ENCODE peak calls at places on chromosomes 6 and 20, in six cellular contexts. E is fibroblast of lung, C is neuronal stem cell, Z is GM12878, Q is OCI-LY7, A is mesendoderm. L is an unnamed sample. For H3K36me3, the result is how much of the 10 kb centered on the place peaks cover.

GRCh38 chr20:3312940-3313656 is 74.1 kb upstream of the SLC4A11 start:
- DNase-seq in E (peak), C (no peak), Z (no peak), Q (no peak), A (peak), L (peak)

GRCh38 chr20:57190536-57191265 is 75.7 kb downstream of the BMP7 start:
- DNase-seq in E (peak), C (no peak), Z (no peak), Q (no peak), A (no peak), L (no peak)

GRCh38 chr6:81166770-81167169 is 585.7 kb downstream of the TENT5A start:
- DNase-seq in E (peak), C (no peak), Z (no peak), Q (no peak), A (no peak), L (no peak)

GRCh38 chr6:46022110-46022948 is 6.7 kb upstream of the CLIC5 start:
- DNase-seq in E (no peak), C (no peak), Z (no peak), Q (no peak), A (no peak), L (no peak)

GRCh38 chr6:163416640-163417253 is 2.2 kb downstream of the QKI start:
- DNase-seq in E (peak), C (peak), Z (no peak), Q (peak), A (peak), L (peak)

GRCh38 chr6:137277971-137278602 is 58.9 kb upstream of the IFNGR1 start:
- DNase-seq in E (peak), C (peak), Z (no peak), Q (no peak), A (peak), L (peak)

GRCh38 chr6:142737368-142738060 is 207.5 kb downstream of the HIVEP2 start:
- DNase-seq in E (no peak), C (no peak), Z (no peak), Q (no peak), A (peak), L (no peak)

GRCh38 chr6:167951781-167952511 is 45.5 kb upstream of the KIF25 start:
- DNase-seq in E (no peak), C (no peak), Z (no peak), Q (no peak), A (no peak), L (no peak)

GRCh38 chr20:44776977-44777376 is 31.3 kb downstream of the KCNK15 start:
- DNase-seq in E (peak), C (peak), Z (no peak), Q (no peak), A (peak), L (peak)

GRCh38 chr20:45322952-45323383 is 14.9 kb upstream of the MATN4 start:
- DNase-seq in E (peak), C (no peak), Z (no peak), Q (peak), A (peak), L (peak)

GRCh38 chr6:6825986-6826901 is 237.7 kb downstream of the LY86 start:
- DNase-seq in E (peak), C (no peak), Z (peak), Q (no peak), A (no peak), L (peak)

GRCh38 chr20:38060536-38060935 is 27.0 kb downstream of the RPRD1B start:
- DNase-seq in E (peak), C (no peak), Z (no peak), Q (no peak), A (peak), L (no peak)

GRCh38 chr6:13733178-13733851 is 21.7 kb upstream of the RANBP9 start:
- DNase-seq in E (peak), C (no peak), Z (no peak), Q (no peak), A (peak), L (no peak)

GRCh38 chr6:90390379-90390778 is 93.7 kb upstream of the BACH2 start:
- DNase-seq in E (no peak), C (no peak), Z (no peak), Q (no peak), A (no peak), L (no peak)

GRCh38 chr6:11241793-11242201 is 9.3 kb upstream of the NEDD9 start:
- DNase-seq in E (peak), C (peak), Z (no peak), Q (no peak), A (peak), L (no peak)

GRCh38 chr20:10357974-10358373 is 76.0 kb downstream of the MKKS start:
- DNase-seq in E (no peak), C (no peak), Z (no peak), Q (no peak), A (peak), L (no peak)

GRCh38 chr6:27836783-27837635 is 75.2 kb downstream of the OR2B2 start:
- DNase-seq in E (peak), C (no peak), Z (no peak), Q (peak), A (peak), L (peak)

GRCh38 chr20:62668441-62669027 is 26.2 kb downstream of the SLCO4A1 start:
- DNase-seq in E (peak), C (peak), Z (no peak), Q (peak), A (peak), L (peak)

GRCh38 chr6:85673198-85674139 is 30.8 kb upstream of the SYNCRIP start:
- DNase-seq in E (no peak), C (no peak), Z (no peak), Q (peak), A (no peak), L (no peak)

GRCh38 chr20:46406986-46407670 is 713 bp upstream of the ELMO2 start:
- DNase-seq in E (peak), C (no peak), Z (peak), Q (peak), A (no peak), L (peak)

GRCh38 chr6:150751296-150751695 is 114.2 kb upstream of the MTHFD1L start:
- DNase-seq in E (peak), C (no peak), Z (no peak), Q (no peak), A (no peak), L (no peak)

GRCh38 chr20:34374209-34374749 is 11.2 kb downstream of the ITCH start:
- DNase-seq in E (no peak), C (no peak), Z (no peak), Q (no peak), A (no peak), L (no peak)

GRCh38 chr20:12682613-12683012 is 326.2 kb upstream of the SPTLC3 start:
- DNase-seq in E (no peak), C (no peak), Z (no peak), Q (no peak), A (no peak), L (no peak)

GRCh38 chr6:165760126-165760802 is 97.2 kb upstream of the PDE10A start:
- DNase-seq in E (no peak), C (no peak), Z (no peak), Q (no peak), A (no peak), L (no peak)

GRCh38 chr6:106629103-106629858 is at the start of the genes QRSL1 and RTN4IP1:
- DNase-seq in E (peak), C (peak), Z (peak), Q (peak), A (peak), L (peak)

GRCh38 chr20:54556406-54556805 is 81.0 kb downstream of the DOK5 start:
- DNase-seq in E (no peak), C (no peak), Z (no peak), Q (no peak), A (no peak), L (no peak)

GRCh38 chr20:36572701-36573102 is 695 bp upstream of the TGIF2 start:
- DNase-seq in E (peak), C (peak), Z (no peak), Q (no peak), A (peak), L (no peak)

GRCh38 chr6:148367418-148368024 is 24.9 kb downstream of the SASH1 start:
- DNase-seq in E (peak), C (no peak), Z (no peak), Q (no peak), A (peak), L (no peak)

GRCh38 chr6:119259027-119259426 is 90.5 kb downstream of the MAN1A1 start:
- DNase-seq in E (no peak), C (no peak), Z (no peak), Q (no peak), A (peak), L (peak)

GRCh38 chr6:15622045-15622750 is 40.6 kb downstream of the DTNBP1 start:
- DNase-seq in E (no peak), C (no peak), Z (no peak), Q (no peak), A (no peak), L (no peak)

GRCh38 chr6:41503435-41503768 is 42.8 kb upstream of the FOXP4 start:
- DNase-seq in E (no peak), C (no peak), Z (no peak), Q (no peak), A (no peak), L (no peak)
- H3K4me2 ChIP-seq in E (peak), C (peak), Z (no peak), Q (no peak), A (peak), L (peak)

GRCh38 chr6:88953550-88954386 is 9.7 kb downstream of the RNGTT start:
- DNase-seq in E (no peak), C (no peak), Z (no peak), Q (no peak), A (no peak), L (no peak)

DNA sequence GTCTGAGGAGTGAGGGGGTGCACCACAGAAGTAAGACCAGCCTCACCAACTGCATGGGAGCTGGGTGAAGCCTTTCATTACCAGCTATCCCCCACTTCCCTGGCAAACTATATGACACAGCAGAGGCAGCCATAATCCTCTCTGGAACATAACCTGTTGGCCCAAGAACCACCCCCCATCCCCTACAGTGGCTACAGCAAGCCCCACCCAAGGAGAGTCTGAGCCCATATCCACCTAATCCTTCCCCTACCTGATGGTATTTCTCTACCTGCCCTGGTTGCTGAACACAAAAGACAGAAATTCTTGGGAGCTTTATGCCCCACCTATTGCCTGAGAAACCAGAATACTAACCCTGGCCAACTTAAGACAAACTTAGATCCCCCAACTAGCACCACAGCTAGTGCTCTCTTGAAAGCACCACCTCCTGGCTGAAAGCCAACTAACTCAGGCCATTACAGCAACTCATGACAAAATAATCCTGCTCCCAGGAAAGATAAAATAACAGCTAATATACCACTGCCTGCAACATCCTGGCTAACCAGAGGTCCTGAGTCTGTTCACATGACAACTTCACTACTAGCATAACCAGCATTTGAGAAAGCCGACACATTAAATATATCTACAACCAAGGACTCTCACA is 11.2 kb downstream of the RNGTT start:
- DNase-seq in E (peak), C (no peak), Z (no peak), Q (no peak), A (no peak), L (no peak)
- H3K36me3 ChIP-seq in E (under half), C (under half), Z (under half), Q (under half), A (under half), L (under half)

DNA sequence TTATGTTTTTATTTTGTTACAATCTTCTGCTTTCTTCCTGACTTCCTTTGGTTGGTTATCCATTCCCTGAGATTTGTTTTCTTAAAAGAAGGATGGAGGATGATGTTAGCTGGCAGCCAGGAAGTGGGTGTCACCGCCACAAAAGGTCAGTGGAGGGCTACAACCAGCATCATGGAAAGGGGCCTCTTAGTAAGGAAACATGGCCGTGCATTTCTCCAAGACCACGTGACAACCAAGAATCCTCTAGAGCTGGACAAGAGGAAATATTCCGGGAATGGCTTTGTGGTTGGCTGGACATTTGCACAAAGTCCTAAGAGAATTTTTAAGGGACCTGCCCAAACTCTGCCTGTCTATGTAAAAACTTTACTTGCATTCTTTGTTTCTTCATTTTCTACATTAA is 400.0 kb upstream of the MARCKS start:
- DNase-seq in E (peak), C (no peak), Z (no peak), Q (no peak), A (no peak), L (no peak)
- H3K4me2 ChIP-seq in E (no peak), C (no peak), Z (no peak), Q (no peak), A (no peak), L (no peak)

GRCh38 chr20:19976595-19977372 is 40.4 kb upstream of the NAA20 start:
- DNase-seq in E (peak), C (no peak), Z (no peak), Q (no peak), A (peak), L (peak)
- H3K36me3 ChIP-seq in E (under half), C (under half), Z (under half), Q (under half), A (under half), L (under half)

DNA sequence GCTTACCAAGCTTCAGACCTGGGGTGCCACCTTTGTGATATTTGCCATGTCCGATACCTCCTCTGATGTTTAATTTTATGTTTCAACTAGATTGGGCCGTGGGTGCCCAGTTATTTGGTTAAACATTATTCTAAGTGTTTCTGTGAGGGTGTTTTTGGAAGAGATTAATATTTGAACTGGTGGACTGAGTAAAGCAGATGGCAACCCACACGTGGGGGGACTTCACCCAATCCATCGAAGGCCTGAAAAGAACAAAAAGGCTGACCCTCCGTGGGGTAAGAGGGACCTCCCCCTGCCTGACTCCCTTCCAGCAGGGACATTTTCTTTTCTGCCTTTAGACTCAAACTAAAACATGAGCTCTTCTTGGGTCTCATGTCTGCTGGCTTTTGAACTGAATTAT is 11.7 kb downstream of the SCML4 start:
- DNase-seq in E (no peak), C (no peak), Z (no peak), Q (no peak), A (no peak), L (no peak)
- H3K4me2 ChIP-seq in E (no peak), C (no peak), Z (no peak), Q (no peak), A (no peak), L (no peak)

DNA sequence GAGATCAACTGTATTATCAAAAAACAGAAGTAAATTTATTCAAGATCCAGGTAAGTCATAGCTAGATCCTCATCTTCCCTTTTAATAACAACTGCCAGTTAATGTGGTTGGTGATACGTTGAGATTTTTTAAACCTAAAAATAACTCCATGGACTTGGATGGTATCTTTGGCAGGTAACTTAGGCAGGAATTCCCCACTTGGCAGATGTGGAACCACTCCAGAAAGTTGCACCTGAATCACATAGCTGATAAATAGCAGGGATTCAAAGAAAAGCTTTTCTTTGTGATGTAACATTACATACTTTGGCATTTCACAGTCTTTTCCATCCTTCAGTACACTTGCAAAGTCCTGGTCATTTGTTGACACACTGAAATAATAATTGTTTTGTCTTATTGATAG is 62.6 kb downstream of the PRPH2 start:
- DNase-seq in E (no peak), C (no peak), Z (no peak), Q (no peak), A (no peak), L (no peak)
- H3K36me3 ChIP-seq in E (under half), C (half or more), Z (under half), Q (half or more), A (under half), L (under half)

GRCh38 chr6:56840467-56841371 is 114.2 kb upstream of the BEND6 start:
- DNase-seq in E (peak), C (no peak), Z (no peak), Q (no peak), A (peak), L (peak)

GRCh38 chr6:56838965-56839364 is 115.9 kb upstream of the BEND6 start:
- DNase-seq in E (no peak), C (no peak), Z (no peak), Q (no peak), A (no peak), L (no peak)

GRCh38 chr6:56838016-56838555 is 116.8 kb upstream of the BEND6 start:
- DNase-seq in E (no peak), C (no peak), Z (no peak), Q (no peak), A (no peak), L (no peak)

GRCh38 chr6:56841372-56841749 is 113.5 kb upstream of the BEND6 start:
- DNase-seq in E (no peak), C (no peak), Z (no peak), Q (no peak), A (no peak), L (no peak)

DNA sequence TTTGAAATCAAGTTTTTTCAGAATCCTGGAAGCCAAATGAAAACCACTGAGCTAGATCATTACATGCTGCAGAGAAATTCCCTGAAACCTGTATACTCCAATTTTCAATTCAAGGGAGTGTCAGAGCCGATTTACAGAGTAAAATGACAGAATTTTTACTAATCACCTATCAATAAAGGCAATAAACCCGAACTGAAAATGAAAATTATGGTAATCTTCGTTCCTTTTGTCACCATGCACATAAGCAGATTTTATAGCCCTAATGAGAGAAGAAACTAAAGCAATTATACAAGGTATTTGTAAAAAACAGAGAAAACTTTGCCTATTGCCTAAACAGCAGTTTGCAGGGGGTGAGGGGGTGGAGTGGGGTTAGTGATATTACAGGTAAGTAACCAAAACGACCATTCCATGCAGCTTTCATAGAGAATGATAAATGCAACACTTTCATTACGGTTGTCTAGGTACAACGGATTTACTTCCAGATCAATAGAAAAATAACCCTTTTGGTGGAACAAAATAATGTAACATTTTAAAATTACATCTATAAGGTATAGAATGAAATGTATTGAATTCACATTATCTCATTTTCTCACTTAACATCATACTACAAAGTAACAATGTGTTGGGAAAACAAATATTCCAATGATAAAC is 115.2 kb upstream of the BEND6 start:
- DNase-seq in E (no peak), C (no peak), Z (no peak), Q (no peak), A (no peak), L (no peak)
- H3K4me2 ChIP-seq in E (peak), C (no peak), Z (peak), Q (no peak), A (no peak), L (peak)

GRCh38 chr20:48649868-48650267 is 177.9 kb downstream of the PREX1 start:
- DNase-seq in E (no peak), C (no peak), Z (no peak), Q (no peak), A (no peak), L (no peak)
- H3K36me3 ChIP-seq in E (under half), C (half or more), Z (half or more), Q (under half), A (under half), L (under half)

DNA sequence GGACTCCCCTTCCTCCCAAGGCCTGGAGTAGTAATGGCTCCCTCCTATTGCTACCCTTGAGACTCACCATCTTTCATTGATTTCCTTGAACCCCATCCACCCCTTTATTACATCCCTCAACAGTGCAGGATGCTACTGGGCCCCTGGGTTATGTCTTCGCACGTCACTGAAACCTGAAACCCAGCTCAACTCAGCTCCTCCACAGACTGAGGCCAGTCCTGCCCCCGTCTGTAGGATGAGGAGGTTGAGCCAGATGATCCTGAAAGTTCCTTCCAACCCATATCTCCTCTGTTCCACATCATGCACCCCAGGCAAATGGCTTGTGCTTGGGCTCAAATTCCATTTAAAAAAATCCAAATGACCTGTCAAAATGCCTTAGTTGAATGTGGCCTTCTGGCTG is 21.4 kb downstream of the CPNE5 start:
- DNase-seq in E (no peak), C (no peak), Z (no peak), Q (no peak), A (no peak), L (no peak)
- H3K4me2 ChIP-seq in E (no peak), C (no peak), Z (no peak), Q (no peak), A (no peak), L (no peak)

DNA sequence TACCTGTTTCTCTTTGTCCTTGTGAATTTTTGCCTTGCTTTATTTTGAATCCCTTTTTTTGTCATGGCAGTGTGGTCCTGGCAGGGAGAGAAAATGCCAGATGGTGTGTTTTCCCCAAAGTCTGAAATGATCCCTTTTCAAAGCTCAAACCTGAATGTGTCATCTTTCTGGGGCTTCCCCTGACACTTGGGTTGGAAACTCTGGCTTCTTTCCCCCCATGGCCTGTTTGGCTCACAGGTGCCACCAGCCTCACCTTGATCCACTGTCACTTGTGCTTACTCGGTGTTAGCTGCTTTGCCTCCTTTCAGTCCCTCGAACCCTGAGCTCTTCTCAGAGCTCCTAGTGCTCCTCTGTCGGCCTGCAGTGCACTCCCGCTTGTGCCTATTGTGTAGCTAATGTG is 22.3 kb downstream of the MYBL2 start:
- DNase-seq in E (no peak), C (no peak), Z (no peak), Q (no peak), A (no peak), L (no peak)
- H3K36me3 ChIP-seq in E (under half), C (half or more), Z (under half), Q (half or more), A (under half), L (under half)